ENCODE peak calls at places on chromosomes 1 and 21, in five cellular contexts. One of them, this sample, is unnamed.

GRCh38 chr1:194903524-194903923 is 1704.7 kb downstream of the KCNT2 start:
- DNase-seq in heart left ventricle: no peak
- DNase-seq in choroid plexus epithelial cell: no peak
- DNase-seq in GM13976: no peak
- DNase-seq in spleen: no peak
- DNase-seq in this sample: no peak

GRCh38 chr1:212671342-212672031 is 28.2 kb downstream of the BATF3 start:
- DNase-seq in heart left ventricle: peak
- DNase-seq in choroid plexus epithelial cell: peak
- DNase-seq in GM13976: no peak
- DNase-seq in spleen: peak
- DNase-seq in this sample: no peak

GRCh38 chr1:13871916-13872315 is 171.9 kb downstream of the PRDM2 start:
- DNase-seq in heart left ventricle: no peak
- DNase-seq in choroid plexus epithelial cell: no peak
- DNase-seq in GM13976: no peak
- DNase-seq in spleen: no peak
- DNase-seq in this sample: no peak

GRCh38 chr1:11400155-11400554 is 78.8 kb upstream of the DISP3 start:
- DNase-seq in heart left ventricle: no peak
- DNase-seq in choroid plexus epithelial cell: no peak
- DNase-seq in GM13976: no peak
- DNase-seq in spleen: peak
- DNase-seq in this sample: no peak

GRCh38 chr1:210558302-210558701 is 229.6 kb downstream of the HHAT start:
- DNase-seq in heart left ventricle: peak
- DNase-seq in choroid plexus epithelial cell: peak
- DNase-seq in GM13976: no peak
- DNase-seq in spleen: no peak
- DNase-seq in this sample: no peak

GRCh38 chr1:205593532-205593931 is 38.3 kb downstream of the ELK4 start:
- DNase-seq in heart left ventricle: no peak
- DNase-seq in choroid plexus epithelial cell: no peak
- DNase-seq in GM13976: no peak
- DNase-seq in spleen: no peak
- DNase-seq in this sample: no peak

GRCh38 chr1:20729155-20729931 is 3.2 kb downstream of the SH2D5 start:
- DNase-seq in heart left ventricle: no peak
- DNase-seq in choroid plexus epithelial cell: no peak
- DNase-seq in GM13976: no peak
- DNase-seq in spleen: no peak
- DNase-seq in this sample: no peak

GRCh38 chr1:43835141-43836021 is 98.2 kb upstream of the ARTN start:
- DNase-seq in heart left ventricle: no peak
- DNase-seq in choroid plexus epithelial cell: peak
- DNase-seq in GM13976: no peak
- DNase-seq in spleen: no peak
- DNase-seq in this sample: peak

GRCh38 chr1:52400131-52400530 is 4.1 kb downstream of the ORC1 start:
- DNase-seq in heart left ventricle: no peak
- DNase-seq in choroid plexus epithelial cell: no peak
- DNase-seq in GM13976: no peak
- DNase-seq in spleen: no peak
- DNase-seq in this sample: no peak

GRCh38 chr1:109197163-109198042 is 16.3 kb upstream of the SARS1 start:
- DNase-seq in heart left ventricle: no peak
- DNase-seq in choroid plexus epithelial cell: peak
- DNase-seq in GM13976: no peak
- DNase-seq in spleen: no peak
- DNase-seq in this sample: peak

DNA sequence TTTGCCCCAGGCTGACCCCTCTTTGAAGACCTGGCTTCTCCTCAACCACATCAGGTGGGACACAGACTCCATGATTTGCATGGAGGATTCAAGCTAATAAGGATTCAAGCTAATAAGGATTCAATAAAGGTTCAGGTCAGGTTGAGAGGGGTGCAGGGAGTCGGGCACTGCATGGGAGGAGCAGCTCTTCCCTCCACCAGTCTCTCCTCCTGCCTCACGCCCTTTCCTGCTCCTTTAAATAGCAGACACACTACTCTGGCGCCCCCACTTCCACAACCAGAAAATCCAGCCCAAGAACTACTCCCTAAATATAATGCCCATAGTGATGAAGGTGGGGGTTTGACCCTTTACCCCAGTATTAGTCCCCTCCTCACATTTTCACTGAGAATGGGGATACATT is 7.1 kb downstream of the MEX3A start:
- DNase-seq in heart left ventricle: no peak
- DNase-seq in choroid plexus epithelial cell: peak
- DNase-seq in GM13976: no peak
- DNase-seq in spleen: no peak
- DNase-seq in this sample: no peak
- TF ChIP-seq CTCF in heart left ventricle: no peak
- TF ChIP-seq CTCF in choroid plexus epithelial cell: no peak
- TF ChIP-seq CTCF in GM13976: no peak
- TF ChIP-seq CTCF in spleen: no peak
- TF ChIP-seq CTCF in this sample: no peak

GRCh38 chr21:41584603-41585176 is 76.7 kb upstream of the TMPRSS2 start:
- DNase-seq in heart left ventricle: no peak
- DNase-seq in choroid plexus epithelial cell: no peak
- DNase-seq in GM13976: no peak
- DNase-seq in spleen: no peak
- DNase-seq in this sample: no peak
- TF ChIP-seq CTCF in heart left ventricle: no peak
- TF ChIP-seq CTCF in choroid plexus epithelial cell: no peak
- TF ChIP-seq CTCF in GM13976: no peak
- TF ChIP-seq CTCF in spleen: no peak
- TF ChIP-seq CTCF in this sample: no peak

GRCh38 chr1:5992814-5993552 is 758 bp upstream of the NPHP4 start:
- DNase-seq in heart left ventricle: no peak
- DNase-seq in choroid plexus epithelial cell: no peak
- DNase-seq in GM13976: peak
- DNase-seq in spleen: peak
- DNase-seq in this sample: no peak

GRCh38 chr1:5995871-5996630 is 3.8 kb upstream of the NPHP4 start:
- DNase-seq in heart left ventricle: no peak
- DNase-seq in choroid plexus epithelial cell: no peak
- DNase-seq in GM13976: no peak
- DNase-seq in spleen: peak
- DNase-seq in this sample: no peak

GRCh38 chr1:5996641-5997270 is 4.5 kb upstream of the NPHP4 start:
- DNase-seq in heart left ventricle: no peak
- DNase-seq in choroid plexus epithelial cell: no peak
- DNase-seq in GM13976: no peak
- DNase-seq in spleen: peak
- DNase-seq in this sample: no peak

GRCh38 chr1:5993553-5994510 is 1.6 kb upstream of the NPHP4 start:
- DNase-seq in heart left ventricle: no peak
- DNase-seq in choroid plexus epithelial cell: no peak
- DNase-seq in GM13976: peak
- DNase-seq in spleen: peak
- DNase-seq in this sample: no peak

GRCh38 chr1:5994713-5995621 is 2.7 kb upstream of the NPHP4 start:
- DNase-seq in heart left ventricle: no peak
- DNase-seq in choroid plexus epithelial cell: no peak
- DNase-seq in GM13976: peak
- DNase-seq in spleen: peak
- DNase-seq in this sample: no peak
- TF ChIP-seq CTCF in heart left ventricle: no peak
- TF ChIP-seq CTCF in choroid plexus epithelial cell: peak
- TF ChIP-seq CTCF in GM13976: no peak
- TF ChIP-seq CTCF in spleen: no peak
- TF ChIP-seq CTCF in this sample: no peak

GRCh38 chr1:24491577-24492360 is 10.9 kb upstream of the RCAN3 start:
- DNase-seq in heart left ventricle: no peak
- DNase-seq in choroid plexus epithelial cell: peak
- DNase-seq in GM13976: no peak
- DNase-seq in spleen: no peak
- DNase-seq in this sample: no peak
- TF ChIP-seq CTCF in heart left ventricle: no peak
- TF ChIP-seq CTCF in choroid plexus epithelial cell: no peak
- TF ChIP-seq CTCF in GM13976: no peak
- TF ChIP-seq CTCF in spleen: no peak
- TF ChIP-seq CTCF in this sample: peak

GRCh38 chr1:118186026-118186425 is 998 bp upstream of the SPAG17 start:
- DNase-seq in heart left ventricle: no peak
- DNase-seq in choroid plexus epithelial cell: no peak
- DNase-seq in GM13976: no peak
- DNase-seq in spleen: no peak
- DNase-seq in this sample: no peak

GRCh38 chr1:118184737-118185082 is 318 bp downstream of the SPAG17 start:
- DNase-seq in heart left ventricle: no peak
- DNase-seq in choroid plexus epithelial cell: no peak
- DNase-seq in GM13976: no peak
- DNase-seq in spleen: no peak
- DNase-seq in this sample: no peak

GRCh38 chr1:118185083-118185899 is at the start of gene SPAG17:
- DNase-seq in heart left ventricle: peak
- DNase-seq in choroid plexus epithelial cell: peak
- DNase-seq in GM13976: peak
- DNase-seq in spleen: no peak
- DNase-seq in this sample: no peak
- TF ChIP-seq CTCF in heart left ventricle: no peak
- TF ChIP-seq CTCF in choroid plexus epithelial cell: peak
- TF ChIP-seq CTCF in GM13976: no peak
- TF ChIP-seq CTCF in spleen: no peak
- TF ChIP-seq CTCF in this sample: peak

GRCh38 chr1:234599617-234600417 is 10.2 kb downstream of the IRF2BP2 start:
- DNase-seq in heart left ventricle: peak
- DNase-seq in choroid plexus epithelial cell: peak
- DNase-seq in GM13976: peak
- DNase-seq in spleen: peak
- DNase-seq in this sample: no peak
- TF ChIP-seq CTCF in heart left ventricle: no peak
- TF ChIP-seq CTCF in choroid plexus epithelial cell: no peak
- TF ChIP-seq CTCF in GM13976: no peak
- TF ChIP-seq CTCF in spleen: no peak
- TF ChIP-seq CTCF in this sample: no peak

GRCh38 chr1:94130851-94131595 is 10.1 kb upstream of the ABCA4 start:
- DNase-seq in heart left ventricle: no peak
- DNase-seq in choroid plexus epithelial cell: peak
- DNase-seq in GM13976: no peak
- DNase-seq in spleen: no peak
- DNase-seq in this sample: no peak

GRCh38 chr1:94122201-94122970 is 1.4 kb upstream of the ABCA4 start:
- DNase-seq in heart left ventricle: no peak
- DNase-seq in choroid plexus epithelial cell: peak
- DNase-seq in GM13976: no peak
- DNase-seq in spleen: no peak
- DNase-seq in this sample: no peak

GRCh38 chr1:94125551-94126514 is 4.9 kb upstream of the ABCA4 start:
- DNase-seq in heart left ventricle: no peak
- DNase-seq in choroid plexus epithelial cell: peak
- DNase-seq in GM13976: no peak
- DNase-seq in spleen: no peak
- DNase-seq in this sample: no peak

GRCh38 chr1:94124538-94124937 is 3.6 kb upstream of the ABCA4 start:
- DNase-seq in heart left ventricle: no peak
- DNase-seq in choroid plexus epithelial cell: no peak
- DNase-seq in GM13976: no peak
- DNase-seq in spleen: no peak
- DNase-seq in this sample: no peak

GRCh38 chr1:94126651-94127050 is 5.7 kb upstream of the ABCA4 start:
- DNase-seq in heart left ventricle: no peak
- DNase-seq in choroid plexus epithelial cell: peak
- DNase-seq in GM13976: no peak
- DNase-seq in spleen: no peak
- DNase-seq in this sample: no peak
- TF ChIP-seq CTCF in heart left ventricle: no peak
- TF ChIP-seq CTCF in choroid plexus epithelial cell: no peak
- TF ChIP-seq CTCF in GM13976: no peak
- TF ChIP-seq CTCF in spleen: no peak
- TF ChIP-seq CTCF in this sample: no peak

DNA sequence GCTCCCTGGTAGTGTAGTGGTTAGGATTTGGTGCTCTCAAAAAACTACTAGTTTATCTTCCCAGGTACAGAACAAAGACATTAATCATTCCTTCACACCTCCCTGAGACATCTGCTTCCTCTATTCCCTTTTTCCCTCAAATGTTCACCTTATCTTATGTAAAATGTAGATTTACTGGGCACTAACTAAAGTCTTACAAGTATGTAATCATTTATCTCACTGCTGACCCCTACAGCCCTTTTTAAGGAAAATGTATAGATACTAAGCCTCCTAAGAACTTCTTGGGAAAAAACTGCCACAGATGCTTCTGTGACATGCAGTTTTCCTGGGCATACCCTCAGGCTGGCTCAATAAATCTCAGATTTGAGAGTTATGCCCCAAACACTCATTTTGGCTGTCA is 50.8 kb upstream of the NEK7 start:
- DNase-seq in heart left ventricle: no peak
- DNase-seq in choroid plexus epithelial cell: no peak
- DNase-seq in GM13976: no peak
- DNase-seq in spleen: no peak
- DNase-seq in this sample: no peak
- TF ChIP-seq CTCF in heart left ventricle: no peak
- TF ChIP-seq CTCF in choroid plexus epithelial cell: no peak
- TF ChIP-seq CTCF in GM13976: no peak
- TF ChIP-seq CTCF in spleen: no peak
- TF ChIP-seq CTCF in this sample: no peak

GRCh38 chr1:169368406-169368769 is 393 bp downstream of the BLZF1 start:
- DNase-seq in heart left ventricle: peak
- DNase-seq in choroid plexus epithelial cell: peak
- DNase-seq in GM13976: no peak
- DNase-seq in spleen: peak
- DNase-seq in this sample: no peak
- TF ChIP-seq CTCF in heart left ventricle: no peak
- TF ChIP-seq CTCF in choroid plexus epithelial cell: no peak
- TF ChIP-seq CTCF in GM13976: no peak
- TF ChIP-seq CTCF in spleen: no peak
- TF ChIP-seq CTCF in this sample: no peak

GRCh38 chr21:38798081-38798480 is 7.6 kb upstream of the ETS2 start:
- DNase-seq in heart left ventricle: no peak
- DNase-seq in choroid plexus epithelial cell: no peak
- DNase-seq in GM13976: no peak
- DNase-seq in spleen: no peak
- DNase-seq in this sample: no peak

GRCh38 chr21:38800046-38800758 is 5.5 kb upstream of the ETS2 start:
- DNase-seq in heart left ventricle: no peak
- DNase-seq in choroid plexus epithelial cell: no peak
- DNase-seq in GM13976: no peak
- DNase-seq in spleen: no peak
- DNase-seq in this sample: no peak

GRCh38 chr21:38797470-38797869 is 8.3 kb upstream of the ETS2 start:
- DNase-seq in heart left ventricle: no peak
- DNase-seq in choroid plexus epithelial cell: no peak
- DNase-seq in GM13976: no peak
- DNase-seq in spleen: no peak
- DNase-seq in this sample: no peak

GRCh38 chr21:38796426-38796825 is 9.3 kb upstream of the ETS2 start:
- DNase-seq in heart left ventricle: no peak
- DNase-seq in choroid plexus epithelial cell: peak
- DNase-seq in GM13976: no peak
- DNase-seq in spleen: no peak
- DNase-seq in this sample: no peak

DNA sequence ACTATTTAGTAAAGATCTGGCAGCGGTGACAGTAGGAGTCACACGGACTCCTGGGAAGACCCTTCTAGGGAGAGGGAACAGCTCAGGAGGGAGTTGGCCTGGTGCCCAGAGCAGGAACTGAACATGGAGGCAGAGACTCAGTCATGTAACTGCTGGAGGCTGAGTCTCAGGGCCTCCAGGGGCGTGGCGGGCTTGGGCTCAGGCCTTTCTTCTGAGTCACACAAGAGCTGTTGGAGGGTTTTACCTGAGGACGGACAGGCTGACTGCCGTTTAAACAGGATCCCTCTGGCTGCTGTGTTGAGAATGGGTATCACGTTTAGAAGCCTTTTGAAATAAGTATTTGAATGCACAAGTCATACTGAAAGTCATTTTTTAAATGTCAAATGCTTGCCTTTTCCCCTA is 7.2 kb upstream of the ETS2 start:
- DNase-seq in heart left ventricle: no peak
- DNase-seq in choroid plexus epithelial cell: peak
- DNase-seq in GM13976: no peak
- DNase-seq in spleen: no peak
- DNase-seq in this sample: no peak
- TF ChIP-seq CTCF in heart left ventricle: no peak
- TF ChIP-seq CTCF in choroid plexus epithelial cell: no peak
- TF ChIP-seq CTCF in GM13976: no peak
- TF ChIP-seq CTCF in spleen: no peak
- TF ChIP-seq CTCF in this sample: no peak

This sample was measured in AG09319.